ENCODE peak calls at places on chromosomes 2 and 18, in ten cellular contexts. One of them, this sample, is unnamed.

GRCh38 chr2:76678358-76679024 is 843.7 kb downstream of the LRRTM4 start:
- DNase-seq in A549: no peak
- DNase-seq in H1: no peak
- DNase-seq in K562: no peak
- DNase-seq in ovary: no peak
- DNase-seq in HepG2: no peak
- DNase-seq in SK-N-SH: no peak
- DNase-seq in stomach: no peak
- DNase-seq in transverse colon: no peak
- DNase-seq in GM12878: no peak
- DNase-seq in this sample: no peak

GRCh38 chr2:151302286-151302878 is 12.9 kb upstream of the NMI start:
- DNase-seq in A549: no peak
- DNase-seq in H1: no peak
- DNase-seq in K562: no peak
- DNase-seq in ovary: no peak
- DNase-seq in HepG2: no peak
- DNase-seq in SK-N-SH: no peak
- DNase-seq in stomach: no peak
- DNase-seq in transverse colon: no peak
- DNase-seq in GM12878: no peak
- DNase-seq in this sample: no peak

GRCh38 chr18:79737426-79737825 is 57.8 kb downstream of the CTDP1 start:
- DNase-seq in A549: no peak
- DNase-seq in H1: no peak
- DNase-seq in K562: no peak
- DNase-seq in ovary: no peak
- DNase-seq in HepG2: no peak
- DNase-seq in SK-N-SH: no peak
- DNase-seq in stomach: no peak
- DNase-seq in transverse colon: no peak
- DNase-seq in GM12878: no peak
- DNase-seq in this sample: no peak

GRCh38 chr2:199455533-199456382 is 2.0 kb downstream of the SATB2 start:
- DNase-seq in A549: peak; percentile 41
- DNase-seq in H1: peak; percentile 78
- DNase-seq in K562: peak; percentile 92
- DNase-seq in ovary: no peak
- DNase-seq in HepG2: peak; percentile 80
- DNase-seq in SK-N-SH: no peak
- DNase-seq in stomach: peak; percentile 49
- DNase-seq in transverse colon: peak; percentile 82
- DNase-seq in GM12878: no peak
- DNase-seq in this sample: no peak

GRCh38 chr18:35605686-35606417 is 24.3 kb downstream of the GALNT1 start:
- DNase-seq in A549: no peak
- DNase-seq in H1: no peak
- DNase-seq in K562: peak; percentile 19
- DNase-seq in ovary: no peak
- DNase-seq in HepG2: no peak
- DNase-seq in SK-N-SH: no peak
- DNase-seq in stomach: no peak
- DNase-seq in transverse colon: no peak
- DNase-seq in GM12878: no peak
- DNase-seq in this sample: no peak

GRCh38 chr18:577606-578005 is 2.6 kb upstream of the CETN1 start:
- DNase-seq in A549: no peak
- DNase-seq in H1: no peak
- DNase-seq in K562: no peak
- DNase-seq in ovary: no peak
- DNase-seq in HepG2: peak; percentile 40
- DNase-seq in SK-N-SH: no peak
- DNase-seq in stomach: no peak
- DNase-seq in transverse colon: no peak
- DNase-seq in GM12878: no peak
- DNase-seq in this sample: no peak

GRCh38 chr2:158882297-158882696 is 86.1 kb upstream of the TANC1 start:
- DNase-seq in A549: no peak
- DNase-seq in H1: no peak
- DNase-seq in K562: no peak
- DNase-seq in ovary: no peak
- DNase-seq in HepG2: no peak
- DNase-seq in SK-N-SH: no peak
- DNase-seq in stomach: no peak
- DNase-seq in transverse colon: no peak
- DNase-seq in GM12878: no peak
- DNase-seq in this sample: no peak

GRCh38 chr2:20455076-20455587 is 8.3 kb downstream of the RHOB start:
- DNase-seq in A549: no peak
- DNase-seq in H1: no peak
- DNase-seq in K562: no peak
- DNase-seq in ovary: no peak
- DNase-seq in HepG2: no peak
- DNase-seq in SK-N-SH: no peak
- DNase-seq in stomach: no peak
- DNase-seq in transverse colon: no peak
- DNase-seq in GM12878: no peak
- DNase-seq in this sample: no peak

GRCh38 chr18:35039633-35040032 is 1.6 kb upstream of the MAPRE2 start:
- DNase-seq in A549: no peak
- DNase-seq in H1: no peak
- DNase-seq in K562: no peak
- DNase-seq in ovary: no peak
- DNase-seq in HepG2: no peak
- DNase-seq in SK-N-SH: no peak
- DNase-seq in stomach: no peak
- DNase-seq in transverse colon: no peak
- DNase-seq in GM12878: no peak
- DNase-seq in this sample: no peak

GRCh38 chr2:60426341-60426740 is 127.1 kb downstream of the BCL11A start:
- DNase-seq in A549: no peak
- DNase-seq in H1: no peak
- DNase-seq in K562: no peak
- DNase-seq in ovary: no peak
- DNase-seq in HepG2: no peak
- DNase-seq in SK-N-SH: no peak
- DNase-seq in stomach: no peak
- DNase-seq in transverse colon: no peak
- DNase-seq in GM12878: no peak
- DNase-seq in this sample: no peak

GRCh38 chr2:20589975-20590703 is 60.8 kb downstream of the HS1BP3 start:
- DNase-seq in A549: no peak
- DNase-seq in H1: no peak
- DNase-seq in K562: no peak
- DNase-seq in ovary: no peak
- DNase-seq in HepG2: no peak
- DNase-seq in SK-N-SH: no peak
- DNase-seq in stomach: peak; percentile 9
- DNase-seq in transverse colon: peak; percentile 5
- DNase-seq in GM12878: no peak
- DNase-seq in this sample: peak; percentile 8

GRCh38 chr2:100262555-100263320 is 59.6 kb downstream of the LONRF2 start:
- DNase-seq in A549: peak; percentile 77
- DNase-seq in H1: peak; percentile 89
- DNase-seq in K562: peak; percentile 81
- DNase-seq in ovary: peak; percentile 69
- DNase-seq in HepG2: peak; percentile 41
- DNase-seq in SK-N-SH: peak; percentile 78
- DNase-seq in stomach: peak; percentile 71
- DNase-seq in transverse colon: peak; percentile 57
- DNase-seq in GM12878: no peak
- DNase-seq in this sample: peak; percentile 66

GRCh38 chr2:189751080-189751658 is 11.4 kb downstream of the OSGEPL1 start:
- DNase-seq in A549: peak; percentile 38
- DNase-seq in H1: peak; percentile 50
- DNase-seq in K562: peak; percentile 55
- DNase-seq in ovary: no peak
- DNase-seq in HepG2: peak; percentile 54
- DNase-seq in SK-N-SH: peak; percentile 49
- DNase-seq in stomach: peak; percentile 32
- DNase-seq in transverse colon: peak; percentile 28
- DNase-seq in GM12878: no peak
- DNase-seq in this sample: peak; percentile 50

GRCh38 chr2:177727577-177728351 is 335.2 kb downstream of the AGPS start:
- DNase-seq in A549: no peak
- DNase-seq in H1: no peak
- DNase-seq in K562: peak; percentile 86
- DNase-seq in ovary: no peak
- DNase-seq in HepG2: no peak
- DNase-seq in SK-N-SH: no peak
- DNase-seq in stomach: no peak
- DNase-seq in transverse colon: no peak
- DNase-seq in GM12878: no peak
- DNase-seq in this sample: no peak

GRCh38 chr18:34003687-34004086 is 221.0 kb downstream of the NOL4 start:
- DNase-seq in A549: no peak
- DNase-seq in H1: no peak
- DNase-seq in K562: no peak
- DNase-seq in ovary: no peak
- DNase-seq in HepG2: no peak
- DNase-seq in SK-N-SH: no peak
- DNase-seq in stomach: no peak
- DNase-seq in transverse colon: no peak
- DNase-seq in GM12878: no peak
- DNase-seq in this sample: no peak

GRCh38 chr2:215695876-215696275 is 260.0 kb upstream of the FN1 start:
- DNase-seq in A549: no peak
- DNase-seq in H1: no peak
- DNase-seq in K562: no peak
- DNase-seq in ovary: no peak
- DNase-seq in HepG2: no peak
- DNase-seq in SK-N-SH: no peak
- DNase-seq in stomach: no peak
- DNase-seq in transverse colon: no peak
- DNase-seq in GM12878: no peak
- DNase-seq in this sample: no peak

GRCh38 chr2:147684903-147685302 is 159.9 kb upstream of the ACVR2A start:
- DNase-seq in A549: no peak
- DNase-seq in H1: no peak
- DNase-seq in K562: no peak
- DNase-seq in ovary: no peak
- DNase-seq in HepG2: no peak
- DNase-seq in SK-N-SH: no peak
- DNase-seq in stomach: no peak
- DNase-seq in transverse colon: no peak
- DNase-seq in GM12878: no peak
- DNase-seq in this sample: no peak

DNA sequence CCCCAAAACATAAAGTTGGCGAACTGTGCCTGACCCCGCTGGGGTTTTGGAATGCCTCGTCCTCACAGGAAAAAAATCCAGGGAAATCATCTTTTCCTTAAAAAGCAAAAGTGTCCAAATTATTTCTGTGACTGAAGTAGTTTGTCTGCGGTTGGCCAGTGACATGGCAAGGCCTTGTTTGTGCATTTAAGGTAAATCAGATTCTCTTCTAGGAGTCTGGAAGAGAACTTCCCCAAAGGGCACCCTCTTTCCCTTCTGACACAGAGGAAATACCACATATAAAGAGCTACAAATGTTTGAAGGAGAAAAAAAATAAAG is 737 bp upstream of the CYB5A start:
- DNase-seq in A549: no peak
- DNase-seq in H1: no peak
- DNase-seq in K562: no peak
- DNase-seq in ovary: no peak
- DNase-seq in HepG2: no peak
- DNase-seq in SK-N-SH: no peak
- DNase-seq in stomach: no peak
- DNase-seq in transverse colon: no peak
- DNase-seq in GM12878: no peak
- DNase-seq in this sample: no peak
- H3K27ac ChIP-seq in A549: peak overlapping the region; percentile 85
- H3K27ac ChIP-seq in H1: no peak overlapping the region
- H3K27ac ChIP-seq in K562: no peak overlapping the region
- H3K27ac ChIP-seq in ovary: peak overlapping the region; percentile 64
- H3K27ac ChIP-seq in HepG2: peak overlapping the region; percentile 94
- H3K27ac ChIP-seq in SK-N-SH: no peak overlapping the region
- H3K27ac ChIP-seq in stomach: peak overlapping the region; percentile 85
- H3K27ac ChIP-seq in transverse colon: peak overlapping the region; percentile 84
- H3K27ac ChIP-seq in GM12878: peak overlapping the region; percentile 18
- H3K27ac ChIP-seq in this sample: peak overlapping the region; percentile 80

DNA sequence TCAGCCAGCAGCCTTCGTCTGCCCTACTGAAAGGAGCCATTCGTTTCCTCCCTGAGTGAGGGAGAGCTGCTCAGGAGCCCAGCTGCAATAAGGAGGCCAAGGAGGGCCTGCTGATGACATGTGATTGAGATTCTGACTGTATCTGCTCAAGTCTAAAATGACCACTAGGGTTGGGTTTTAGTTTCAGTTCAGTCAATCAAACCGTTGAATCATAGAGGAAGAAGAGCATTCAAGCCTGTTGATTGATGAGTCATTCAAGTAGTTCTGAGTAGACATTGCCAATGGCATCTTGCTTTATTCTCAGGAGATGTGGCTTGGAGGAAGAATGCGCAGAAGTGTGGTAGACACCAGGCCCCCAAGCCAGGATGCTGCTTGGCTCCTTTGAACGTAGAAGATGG is 19.9 kb upstream of the BCL2L11 start:
- DNase-seq in A549: peak; percentile 24
- DNase-seq in H1: no peak
- DNase-seq in K562: peak; percentile 13
- DNase-seq in ovary: no peak
- DNase-seq in HepG2: no peak
- DNase-seq in SK-N-SH: no peak
- DNase-seq in stomach: no peak
- DNase-seq in transverse colon: no peak
- DNase-seq in GM12878: peak; percentile 78
- DNase-seq in this sample: no peak
- TF ChIP-seq EP300 in A549: no peak
- TF ChIP-seq EP300 in H1: no peak
- TF ChIP-seq EP300 in K562: no peak
- TF ChIP-seq EP300 in ovary: no peak
- TF ChIP-seq EP300 in HepG2: no peak
- TF ChIP-seq EP300 in SK-N-SH: no peak
- TF ChIP-seq EP300 in stomach: no peak
- TF ChIP-seq EP300 in transverse colon: no peak
- TF ChIP-seq EP300 in GM12878: peak; percentile 70
- TF ChIP-seq EP300 in this sample: no peak

GRCh38 chr2:166180951-166181812 is 53.4 kb upstream of the SCN1A start:
- DNase-seq in A549: peak; percentile 45
- DNase-seq in H1: peak; percentile 81
- DNase-seq in K562: peak; percentile 66
- DNase-seq in ovary: no peak
- DNase-seq in HepG2: peak; percentile 79
- DNase-seq in SK-N-SH: peak; percentile 51
- DNase-seq in stomach: peak; percentile 54
- DNase-seq in transverse colon: peak; percentile 38
- DNase-seq in GM12878: no peak
- DNase-seq in this sample: peak; percentile 42
- TF ChIP-seq CTCF in A549: peak; percentile 57
- TF ChIP-seq CTCF in H1: no peak
- TF ChIP-seq CTCF in K562: peak; percentile 65
- TF ChIP-seq CTCF in ovary: no peak
- TF ChIP-seq CTCF in HepG2: peak; percentile 91
- TF ChIP-seq CTCF in SK-N-SH: peak; percentile 64
- TF ChIP-seq CTCF in stomach: peak; percentile 21
- TF ChIP-seq CTCF in transverse colon: peak; percentile 44
- TF ChIP-seq CTCF in GM12878: peak; percentile 51
- TF ChIP-seq CTCF in this sample: peak; percentile 26

DNA sequence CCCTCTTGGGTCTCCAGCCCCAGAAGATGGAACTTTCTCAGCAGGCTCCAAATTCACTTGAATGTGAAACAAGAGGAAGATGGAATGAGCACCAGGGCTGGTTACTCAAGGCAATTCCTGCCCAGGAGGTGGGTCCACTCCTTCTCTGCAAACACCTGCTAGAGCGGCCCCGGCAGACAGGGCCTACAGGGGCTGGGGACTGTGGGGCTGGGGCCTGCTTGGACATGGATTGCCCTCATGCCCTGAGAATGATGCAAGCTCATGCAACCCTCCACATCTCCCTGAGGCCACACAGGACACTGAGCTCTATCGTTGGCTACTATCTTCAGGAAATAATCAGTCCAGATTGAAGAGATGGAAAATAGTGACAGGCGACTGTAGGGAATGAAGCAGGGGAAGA is 39.1 kb downstream of the TFCP2L1 start:
- DNase-seq in A549: no peak
- DNase-seq in H1: no peak
- DNase-seq in K562: no peak
- DNase-seq in ovary: no peak
- DNase-seq in HepG2: no peak
- DNase-seq in SK-N-SH: no peak
- DNase-seq in stomach: no peak
- DNase-seq in transverse colon: peak; percentile 4
- DNase-seq in GM12878: no peak
- DNase-seq in this sample: no peak
- H3K27ac ChIP-seq in A549: no peak overlapping the region
- H3K27ac ChIP-seq in H1: no peak overlapping the region
- H3K27ac ChIP-seq in K562: no peak overlapping the region
- H3K27ac ChIP-seq in ovary: no peak overlapping the region
- H3K27ac ChIP-seq in HepG2: no peak overlapping the region
- H3K27ac ChIP-seq in SK-N-SH: no peak overlapping the region
- H3K27ac ChIP-seq in stomach: no peak overlapping the region
- H3K27ac ChIP-seq in transverse colon: peak overlapping the region; percentile 46
- H3K27ac ChIP-seq in GM12878: no peak overlapping the region
- H3K27ac ChIP-seq in this sample: no peak overlapping the region